ENCODE peak calls at places on chromosomes 5 and 9, in seven cellular contexts. C is activated CD4-positive, alpha-beta T cell treated with anti-CD3 and anti-CD28 coated beads, Interleukin-2, amount 50 U/mL, for 1 hour; S is AG08396; D is NCI-H1092 treated with DMSO at 0.1 percent for 48 hours; T is glomerular endothelial cell; V is BJ; Z is EL. U is an unnamed sample.
A peak's percentile ranks its signal among the peaks of the same experiment; 100 is the strongest.

GRCh38 chr5:173941758-173942401 is 47.1 kb upstream of the C5orf47 start:
- DNase-seq in C (no peak), S (no peak), D (no peak), T (no peak), V (no peak), Z (no peak), U (no peak)

GRCh38 chr5:132263548-132264261 is 6.2 kb downstream of the PDLIM4 start:
- DNase-seq in C (no peak), S (peak; percentile 89), D (no peak), T (no peak), V (peak; percentile 63), Z (peak; percentile 97), U (no peak)

GRCh38 chr5:76524101-76524835 is 98.9 kb downstream of the F2RL2 start:
- DNase-seq in C (no peak), S (no peak), D (no peak), T (no peak), V (no peak), Z (no peak), U (no peak)

GRCh38 chr9:72554221-72554641 is 32.8 kb downstream of the TMC1 start:
- DNase-seq in C (no peak), S (peak; percentile 40), D (no peak), T (no peak), V (peak; percentile 99), Z (peak; percentile 98), U (no peak)

GRCh38 chr9:31597977-31598376 is 786.5 kb upstream of the ACO1 start:
- DNase-seq in C (no peak), S (no peak), D (no peak), T (no peak), V (no peak), Z (no peak), U (peak; percentile 12)

GRCh38 chr5:133947431-133947841 is 21.0 kb downstream of the C5orf15 start:
- DNase-seq in C (no peak), S (no peak), D (no peak), T (no peak), V (no peak), Z (no peak), U (no peak)

GRCh38 chr5:40399349-40399748 is 280.4 kb upstream of the PTGER4 start:
- DNase-seq in C (no peak), S (peak; percentile 6), D (no peak), T (no peak), V (peak; percentile 37), Z (peak; percentile 67), U (no peak)

GRCh38 chr5:124755565-124755964 is 9.1 kb upstream of the ZNF608 start:
- DNase-seq in C (no peak), S (peak; percentile 51), D (no peak), T (no peak), V (no peak), Z (peak; percentile 31), U (no peak)

GRCh38 chr5:11385251-11385900 is 518.9 kb downstream of the CTNND2 start:
- DNase-seq in C (no peak), S (no peak), D (no peak), T (no peak), V (no peak), Z (no peak), U (no peak)

GRCh38 chr5:160692272-160692671 is 159.7 kb downstream of the ATP10B start:
- DNase-seq in C (no peak), S (no peak), D (no peak), T (no peak), V (no peak), Z (no peak), U (no peak)

GRCh38 chr5:75054110-75054930 is 2.0 kb upstream of the GCNT4 start:
- DNase-seq in C (no peak), S (peak; percentile 21), D (no peak), T (no peak), V (no peak), Z (peak; percentile 59), U (no peak)

GRCh38 chr9:132293145-132293721 is 61.6 kb downstream of the SETX start:
- DNase-seq in C (no peak), S (no peak), D (no peak), T (no peak), V (no peak), Z (no peak), U (no peak)

GRCh38 chr9:135997070-135998012 is 36.2 kb upstream of the UBAC1 start:
- DNase-seq in C (no peak), S (no peak), D (no peak), T (no peak), V (no peak), Z (no peak), U (no peak)

GRCh38 chr5:82396871-82397514 is 118.8 kb upstream of the RPS23 start:
- DNase-seq in C (no peak), S (peak; percentile 85), D (peak; percentile 66), T (peak; percentile 91), V (peak; percentile 99), Z (peak; percentile 97), U (no peak)

GRCh38 chr5:59793000-59793399 is 100.5 kb downstream of the PDE4D start:
- DNase-seq in C (no peak), S (peak; percentile 41), D (no peak), T (no peak), V (peak; percentile 73), Z (peak; percentile 93), U (no peak)

GRCh38 chr5:142650881-142651280 is 35.0 kb downstream of the FGF1 start:
- DNase-seq in C (no peak), S (no peak), D (no peak), T (no peak), V (no peak), Z (no peak), U (no peak)

GRCh38 chr9:131012023-131012334 is 3.0 kb downstream of the LAMC3 start:
- DNase-seq in C (no peak), S (no peak), D (no peak), T (no peak), V (no peak), Z (no peak), U (no peak)

GRCh38 chr5:32777222-32777621 is 66.1 kb downstream of the NPR3 start:
- DNase-seq in C (no peak), S (no peak), D (no peak), T (no peak), V (no peak), Z (no peak), U (no peak)

GRCh38 chr5:179393078-179393477 is 47.8 kb upstream of the ADAMTS2 start:
- DNase-seq in C (no peak), S (no peak), D (no peak), T (no peak), V (no peak), Z (peak; percentile 81), U (no peak)

GRCh38 chr5:124253421-124253820 is 493.0 kb downstream of the ZNF608 start:
- DNase-seq in C (no peak), S (no peak), D (peak; percentile 46), T (no peak), V (no peak), Z (no peak), U (no peak)

GRCh38 chr5:163525096-163525495 is 19.7 kb downstream of the MAT2B start:
- DNase-seq in C (no peak), S (no peak), D (no peak), T (no peak), V (no peak), Z (no peak), U (no peak)

GRCh38 chr5:113038714-113039113 is 62.1 kb downstream of the DCP2 start:
- DNase-seq in C (no peak), S (no peak), D (no peak), T (no peak), V (no peak), Z (peak; percentile 76), U (no peak)

GRCh38 chr9:110555971-110556370 is 23.6 kb downstream of the SVEP1 start:
- DNase-seq in C (no peak), S (peak; percentile 71), D (no peak), T (peak; percentile 29), V (peak; percentile 81), Z (peak; percentile 87), U (no peak)